ENCODE peak calls at places on chromosome 9, in five cellular contexts. One of them, this sample, is unnamed.
A peak's percentile ranks its signal among the peaks of the same experiment; 100 is the strongest.

GRCh38 chr9:20640331-20641187 is 18.3 kb upstream of the MLLT3 start:
- DNase-seq in nephron progenitor cell: no peak
- DNase-seq in ovary: peak; percentile 49
- DNase-seq in neural crest cell: no peak
- DNase-seq in fibroblast of villous mesenchyme: no peak
- DNase-seq in this sample: peak; percentile 72

GRCh38 chr9:91334053-91334452 is 27.7 kb downstream of the AUH start:
- DNase-seq in ovary: no peak
- DNase-seq in fibroblast of villous mesenchyme: peak; percentile 17
- DNase-seq in neural crest cell: no peak
- DNase-seq in nephron progenitor cell: no peak
- DNase-seq in this sample: no peak

GRCh38 chr9:112334319-112334828 is 955 bp upstream of the PTBP3 start:
- DNase-seq in ovary: no peak
- DNase-seq in fibroblast of villous mesenchyme: no peak
- DNase-seq in nephron progenitor cell: no peak
- DNase-seq in neural crest cell: no peak
- DNase-seq in this sample: no peak

GRCh38 chr9:20621553-20622329 is 558 bp downstream of the MLLT3 start:
- DNase-seq in neural crest cell: peak; percentile 54
- DNase-seq in fibroblast of villous mesenchyme: peak; percentile 71
- DNase-seq in ovary: peak; percentile 86
- DNase-seq in nephron progenitor cell: peak; percentile 69
- DNase-seq in this sample: no peak

GRCh38 chr9:106174331-106174730 is 480.0 kb downstream of the TMEM38B start:
- DNase-seq in neural crest cell: no peak
- DNase-seq in nephron progenitor cell: no peak
- DNase-seq in ovary: no peak
- DNase-seq in fibroblast of villous mesenchyme: no peak
- DNase-seq in this sample: no peak

GRCh38 chr9:134408389-134408788 is 82.1 kb downstream of the RXRA start:
- DNase-seq in fibroblast of villous mesenchyme: no peak
- DNase-seq in ovary: no peak
- DNase-seq in nephron progenitor cell: no peak
- DNase-seq in neural crest cell: no peak
- DNase-seq in this sample: no peak

GRCh38 chr9:111440226-111440625 is 44.0 kb downstream of the ECPAS start:
- DNase-seq in nephron progenitor cell: no peak
- DNase-seq in fibroblast of villous mesenchyme: no peak
- DNase-seq in neural crest cell: no peak
- DNase-seq in ovary: no peak
- DNase-seq in this sample: no peak

GRCh38 chr9:110110154-110110553 is 97.8 kb downstream of the C9orf152 start:
- DNase-seq in neural crest cell: no peak
- DNase-seq in nephron progenitor cell: no peak
- DNase-seq in ovary: no peak
- DNase-seq in fibroblast of villous mesenchyme: no peak
- DNase-seq in this sample: no peak

GRCh38 chr9:104725014-104725413 is 22.5 kb upstream of the NIPSNAP3A start:
- DNase-seq in fibroblast of villous mesenchyme: no peak
- DNase-seq in nephron progenitor cell: no peak
- DNase-seq in neural crest cell: no peak
- DNase-seq in ovary: no peak
- DNase-seq in this sample: no peak

GRCh38 chr9:18531127-18531526 is 57.2 kb downstream of the ADAMTSL1 start:
- DNase-seq in nephron progenitor cell: no peak
- DNase-seq in fibroblast of villous mesenchyme: no peak
- DNase-seq in neural crest cell: no peak
- DNase-seq in ovary: no peak
- DNase-seq in this sample: no peak

GRCh38 chr9:37370968-37371563 is 51.4 kb upstream of the GRHPR start:
- DNase-seq in neural crest cell: no peak
- DNase-seq in nephron progenitor cell: no peak
- DNase-seq in ovary: no peak
- DNase-seq in fibroblast of villous mesenchyme: no peak
- DNase-seq in this sample: no peak
- TF ChIP-seq CTCF in neural crest cell: no peak
- TF ChIP-seq CTCF in nephron progenitor cell: no peak
- TF ChIP-seq CTCF in ovary: no peak
- TF ChIP-seq CTCF in fibroblast of villous mesenchyme: no peak
- TF ChIP-seq CTCF in this sample: no peak

DNA sequence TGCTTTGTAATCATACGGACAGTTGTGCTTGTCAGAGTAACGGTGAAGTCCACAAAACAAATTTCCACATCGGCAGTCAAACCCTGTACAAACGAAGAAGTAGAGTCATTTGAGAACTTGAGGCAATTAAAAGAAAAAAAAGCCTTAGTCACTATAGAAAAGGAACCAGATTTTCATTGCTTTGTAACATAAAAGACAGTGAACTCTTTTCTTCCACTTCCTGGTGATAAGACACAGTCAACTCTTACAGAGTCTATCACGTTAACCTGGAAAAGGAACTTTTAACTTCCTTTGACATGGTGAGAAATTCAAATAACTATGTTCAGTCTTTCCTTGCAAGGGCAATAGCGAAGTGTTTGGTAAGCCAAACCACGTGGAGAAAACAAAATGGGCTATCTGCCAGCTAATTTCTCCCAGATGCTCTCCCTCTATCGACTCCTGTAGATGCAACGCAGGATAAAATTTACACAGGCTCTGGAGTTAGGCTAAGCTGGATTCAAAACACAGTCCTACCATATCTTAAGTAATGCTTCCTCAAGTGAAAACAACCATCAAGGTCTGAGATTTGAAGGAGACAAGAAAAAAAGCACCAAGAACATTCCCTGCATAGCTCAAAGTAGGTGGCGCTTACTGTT is 8.9 kb downstream of the ZFAND5 start:
- DNase-seq in neural crest cell: no peak
- DNase-seq in ovary: no peak
- DNase-seq in fibroblast of villous mesenchyme: peak; percentile 72
- DNase-seq in nephron progenitor cell: no peak
- DNase-seq in this sample: no peak
- TF ChIP-seq CTCF in neural crest cell: no peak
- TF ChIP-seq CTCF in ovary: no peak
- TF ChIP-seq CTCF in fibroblast of villous mesenchyme: no peak
- TF ChIP-seq CTCF in nephron progenitor cell: no peak
- TF ChIP-seq CTCF in this sample: no peak

DNA sequence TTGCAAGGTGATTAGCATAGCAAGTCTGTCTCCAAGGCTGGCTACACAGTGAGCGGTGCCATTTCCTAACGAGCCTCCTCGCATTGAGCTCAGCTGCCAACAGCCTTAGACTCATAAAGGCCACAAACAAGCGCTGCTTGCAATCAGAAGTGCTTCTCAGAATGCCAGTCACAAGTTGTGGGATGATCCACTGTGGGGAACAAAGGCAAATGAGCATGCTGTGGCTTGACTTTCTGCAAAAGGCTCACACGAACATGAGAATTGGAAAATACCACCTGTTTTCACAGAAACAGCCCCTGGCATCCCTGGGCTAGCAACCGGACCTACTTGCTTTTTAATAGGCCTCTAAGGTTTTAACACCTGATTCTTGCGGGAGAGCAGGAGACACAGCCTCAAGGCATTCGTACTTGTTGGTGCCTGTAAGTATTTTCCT is 215.5 kb downstream of the FANCC start:
- DNase-seq in nephron progenitor cell: no peak
- DNase-seq in neural crest cell: no peak
- DNase-seq in ovary: no peak
- DNase-seq in fibroblast of villous mesenchyme: no peak
- DNase-seq in this sample: no peak
- TF ChIP-seq CTCF in nephron progenitor cell: no peak
- TF ChIP-seq CTCF in neural crest cell: no peak
- TF ChIP-seq CTCF in ovary: no peak
- TF ChIP-seq CTCF in fibroblast of villous mesenchyme: no peak
- TF ChIP-seq CTCF in this sample: no peak

GRCh38 chr9:22228542-22228941 is 218.1 kb upstream of the DMRTA1 start:
- DNase-seq in nephron progenitor cell: no peak
- DNase-seq in neural crest cell: no peak
- DNase-seq in fibroblast of villous mesenchyme: no peak
- DNase-seq in ovary: no peak
- DNase-seq in this sample: no peak
- TF ChIP-seq CTCF in nephron progenitor cell: no peak
- TF ChIP-seq CTCF in neural crest cell: peak; percentile 41
- TF ChIP-seq CTCF in fibroblast of villous mesenchyme: peak; percentile 55
- TF ChIP-seq CTCF in ovary: no peak
- TF ChIP-seq CTCF in this sample: no peak

DNA sequence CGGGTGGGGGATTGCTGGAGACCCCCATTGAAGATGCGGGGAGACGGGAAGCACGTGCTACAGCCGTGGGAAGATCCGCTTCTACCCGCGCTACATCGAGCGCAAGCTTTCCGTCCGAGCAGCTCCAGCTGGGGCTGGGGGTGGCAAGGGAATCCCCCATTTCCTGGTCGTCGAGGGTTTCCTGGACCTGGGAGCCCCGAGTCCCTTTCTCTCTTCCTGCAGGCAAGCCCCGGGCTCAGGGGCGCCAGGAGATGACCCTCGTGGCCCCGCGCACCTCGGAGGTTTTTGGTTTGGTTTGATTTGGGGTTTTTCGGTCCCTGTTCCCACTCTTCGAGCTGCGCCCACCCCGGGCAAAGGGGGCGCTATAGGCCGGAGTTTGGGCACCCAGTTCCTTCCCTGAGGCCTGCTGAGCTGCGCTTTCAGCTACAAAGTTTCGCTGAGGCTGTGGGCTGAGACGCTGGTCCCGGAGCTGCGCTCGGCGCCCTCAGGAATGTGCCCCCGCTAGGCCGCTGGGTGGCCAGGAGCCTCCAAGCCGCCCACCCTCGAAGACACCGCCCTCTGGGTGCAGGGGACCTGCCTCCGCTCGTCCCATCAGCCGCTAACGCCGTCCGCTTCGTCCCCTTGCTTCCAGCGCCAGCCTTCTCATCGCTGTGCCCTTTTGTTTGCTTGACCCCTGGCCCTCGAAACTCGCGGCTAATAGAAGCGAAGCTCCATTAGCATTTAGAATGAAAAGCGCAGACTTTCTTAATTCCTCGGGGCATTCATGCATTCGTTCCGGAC is 2.9 kb downstream of the NR4A3 start:
- DNase-seq in nephron progenitor cell: peak; percentile 67
- DNase-seq in ovary: peak; percentile 70
- DNase-seq in fibroblast of villous mesenchyme: peak; percentile 36
- DNase-seq in neural crest cell: peak; percentile 59
- DNase-seq in this sample: no peak
- TF ChIP-seq CTCF in nephron progenitor cell: peak; percentile 39
- TF ChIP-seq CTCF in ovary: peak; percentile 24
- TF ChIP-seq CTCF in fibroblast of villous mesenchyme: peak; percentile 61
- TF ChIP-seq CTCF in neural crest cell: peak; percentile 66
- TF ChIP-seq CTCF in this sample: peak; percentile 67

GRCh38 chr9:74771262-74771585 is 116.5 kb downstream of the TRPM6 start:
- DNase-seq in fibroblast of villous mesenchyme: no peak
- DNase-seq in ovary: no peak
- DNase-seq in neural crest cell: no peak
- DNase-seq in nephron progenitor cell: no peak
- DNase-seq in this sample: no peak
- TF ChIP-seq CTCF in fibroblast of villous mesenchyme: no peak
- TF ChIP-seq CTCF in ovary: no peak
- TF ChIP-seq CTCF in neural crest cell: peak; percentile 3
- TF ChIP-seq CTCF in nephron progenitor cell: no peak
- TF ChIP-seq CTCF in this sample: no peak

DNA sequence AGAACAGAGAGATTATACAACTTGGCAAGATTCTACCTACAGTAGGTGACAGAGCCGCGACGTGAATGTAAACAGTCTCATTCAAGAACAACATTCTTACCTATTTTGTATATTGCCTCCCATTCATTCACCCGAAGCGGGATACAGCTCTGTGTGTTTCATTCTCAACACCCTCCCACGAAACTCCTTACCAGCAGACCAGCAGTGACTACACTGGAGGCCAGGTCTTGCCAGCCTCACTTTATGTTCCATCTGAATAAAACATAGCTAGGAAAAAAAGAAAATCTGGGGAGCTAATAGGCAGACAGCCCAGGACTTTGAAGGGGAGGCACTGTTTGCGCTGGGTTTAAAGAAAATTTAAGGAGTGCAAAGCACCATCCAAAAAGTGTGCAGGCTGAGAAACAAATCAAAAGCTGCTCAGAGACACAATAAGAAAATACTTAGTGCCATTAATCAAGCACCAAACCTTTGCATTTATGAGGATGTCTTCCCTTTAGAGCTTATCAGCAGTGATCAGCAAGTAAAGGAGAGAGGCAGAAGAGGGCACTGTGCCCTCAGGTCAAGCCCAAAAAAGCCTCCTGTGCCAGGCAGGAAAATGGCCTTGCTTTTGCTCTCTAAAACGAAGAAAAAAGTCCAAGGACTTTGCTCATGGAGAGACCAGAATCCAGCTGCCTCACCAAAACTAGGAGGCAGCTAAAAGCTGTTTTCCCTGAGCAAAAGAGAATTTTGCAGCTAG is 295.2 kb downstream of the BNC2 start:
- DNase-seq in fibroblast of villous mesenchyme: peak; percentile 13
- DNase-seq in nephron progenitor cell: no peak
- DNase-seq in neural crest cell: no peak
- DNase-seq in ovary: no peak
- DNase-seq in this sample: no peak
- TF ChIP-seq CTCF in fibroblast of villous mesenchyme: no peak
- TF ChIP-seq CTCF in nephron progenitor cell: no peak
- TF ChIP-seq CTCF in neural crest cell: no peak
- TF ChIP-seq CTCF in ovary: no peak
- TF ChIP-seq CTCF in this sample: no peak

GRCh38 chr9:137106662-137107292 is 7.8 kb downstream of the DPP7 start:
- DNase-seq in neural crest cell: no peak
- DNase-seq in ovary: no peak
- DNase-seq in nephron progenitor cell: no peak
- DNase-seq in fibroblast of villous mesenchyme: no peak
- DNase-seq in this sample: no peak

GRCh38 chr9:137107982-137108381 is 6.6 kb downstream of the DPP7 start:
- DNase-seq in fibroblast of villous mesenchyme: no peak
- DNase-seq in ovary: no peak
- DNase-seq in neural crest cell: no peak
- DNase-seq in nephron progenitor cell: no peak
- DNase-seq in this sample: no peak

GRCh38 chr9:137105814-137106661 is 8.5 kb downstream of the DPP7 start:
- DNase-seq in nephron progenitor cell: no peak
- DNase-seq in fibroblast of villous mesenchyme: no peak
- DNase-seq in neural crest cell: no peak
- DNase-seq in ovary: no peak
- DNase-seq in this sample: no peak

GRCh38 chr9:137108608-137109249 is 5.8 kb downstream of the DPP7 start:
- DNase-seq in ovary: no peak
- DNase-seq in nephron progenitor cell: no peak
- DNase-seq in fibroblast of villous mesenchyme: no peak
- DNase-seq in neural crest cell: no peak
- DNase-seq in this sample: no peak

GRCh38 chr9:137107312-137107921 is 7.1 kb downstream of the DPP7 start:
- DNase-seq in ovary: no peak
- DNase-seq in fibroblast of villous mesenchyme: no peak
- DNase-seq in neural crest cell: no peak
- DNase-seq in nephron progenitor cell: no peak
- DNase-seq in this sample: no peak
- TF ChIP-seq CTCF in ovary: no peak
- TF ChIP-seq CTCF in fibroblast of villous mesenchyme: no peak
- TF ChIP-seq CTCF in neural crest cell: no peak
- TF ChIP-seq CTCF in nephron progenitor cell: no peak
- TF ChIP-seq CTCF in this sample: no peak

GRCh38 chr9:83920469-83920941 is 727 bp downstream of the KIF27 start:
- DNase-seq in neural crest cell: no peak
- DNase-seq in nephron progenitor cell: no peak
- DNase-seq in ovary: no peak
- DNase-seq in fibroblast of villous mesenchyme: peak; percentile 55
- DNase-seq in this sample: no peak
- TF ChIP-seq CTCF in neural crest cell: no peak
- TF ChIP-seq CTCF in nephron progenitor cell: no peak
- TF ChIP-seq CTCF in ovary: no peak
- TF ChIP-seq CTCF in fibroblast of villous mesenchyme: peak; percentile 55
- TF ChIP-seq CTCF in this sample: no peak

GRCh38 chr9:113787871-113788270 is 88.2 kb upstream of the ZNF618 start:
- DNase-seq in fibroblast of villous mesenchyme: no peak
- DNase-seq in ovary: no peak
- DNase-seq in neural crest cell: no peak
- DNase-seq in nephron progenitor cell: no peak
- DNase-seq in this sample: no peak
- TF ChIP-seq CTCF in fibroblast of villous mesenchyme: no peak
- TF ChIP-seq CTCF in ovary: no peak
- TF ChIP-seq CTCF in neural crest cell: no peak
- TF ChIP-seq CTCF in nephron progenitor cell: peak; percentile 11
- TF ChIP-seq CTCF in this sample: no peak

This sample was measured in kidney epithelial cell.